ENCODE peak calls at places on chromosomes 7 and 10, in six cellular contexts. One of them, this sample, is unnamed.

GRCh38 chr7:11831727-11832495 is at the start of gene THSD7A:
- DNase-seq in HCT116: no peak
- DNase-seq in SK-N-SH: peak
- DNase-seq in GM23248: peak
- DNase-seq in GM23338: peak
- DNase-seq in MM.1S: peak
- DNase-seq in this sample: no peak

GRCh38 chr7:46754135-46754730 is 827.7 kb downstream of the TNS3 start:
- DNase-seq in HCT116: peak
- DNase-seq in SK-N-SH: no peak
- DNase-seq in GM23248: peak
- DNase-seq in GM23338: no peak
- DNase-seq in MM.1S: no peak
- DNase-seq in this sample: no peak

GRCh38 chr7:42278360-42278759 is 41.4 kb upstream of the GLI3 start:
- DNase-seq in HCT116: no peak
- DNase-seq in SK-N-SH: no peak
- DNase-seq in GM23248: no peak
- DNase-seq in GM23338: no peak
- DNase-seq in MM.1S: no peak
- DNase-seq in this sample: no peak

GRCh38 chr10:47438857-47439474 is 44.9 kb downstream of the ANXA8 start:
- DNase-seq in HCT116: peak
- DNase-seq in SK-N-SH: peak
- DNase-seq in GM23248: peak
- DNase-seq in GM23338: peak
- DNase-seq in MM.1S: no peak
- DNase-seq in this sample: peak

GRCh38 chr7:100124301-100125229 is 2.2 kb upstream of the MBLAC1 start:
- DNase-seq in HCT116: no peak
- DNase-seq in SK-N-SH: no peak
- DNase-seq in GM23248: no peak
- DNase-seq in GM23338: no peak
- DNase-seq in MM.1S: no peak
- DNase-seq in this sample: no peak

GRCh38 chr10:129332476-129332875 is 134.6 kb upstream of the MGMT start:
- DNase-seq in HCT116: peak
- DNase-seq in SK-N-SH: peak
- DNase-seq in GM23248: no peak
- DNase-seq in GM23338: peak
- DNase-seq in MM.1S: no peak
- DNase-seq in this sample: peak

GRCh38 chr10:69642747-69643146 is 12.7 kb downstream of the FAM241B start:
- DNase-seq in HCT116: no peak
- DNase-seq in SK-N-SH: no peak
- DNase-seq in GM23248: no peak
- DNase-seq in GM23338: no peak
- DNase-seq in MM.1S: no peak
- DNase-seq in this sample: no peak

GRCh38 chr10:71761541-71762113 is 11.7 kb downstream of the VSIR start:
- DNase-seq in HCT116: no peak
- DNase-seq in SK-N-SH: no peak
- DNase-seq in GM23248: no peak
- DNase-seq in GM23338: peak
- DNase-seq in MM.1S: no peak
- DNase-seq in this sample: no peak

DNA sequence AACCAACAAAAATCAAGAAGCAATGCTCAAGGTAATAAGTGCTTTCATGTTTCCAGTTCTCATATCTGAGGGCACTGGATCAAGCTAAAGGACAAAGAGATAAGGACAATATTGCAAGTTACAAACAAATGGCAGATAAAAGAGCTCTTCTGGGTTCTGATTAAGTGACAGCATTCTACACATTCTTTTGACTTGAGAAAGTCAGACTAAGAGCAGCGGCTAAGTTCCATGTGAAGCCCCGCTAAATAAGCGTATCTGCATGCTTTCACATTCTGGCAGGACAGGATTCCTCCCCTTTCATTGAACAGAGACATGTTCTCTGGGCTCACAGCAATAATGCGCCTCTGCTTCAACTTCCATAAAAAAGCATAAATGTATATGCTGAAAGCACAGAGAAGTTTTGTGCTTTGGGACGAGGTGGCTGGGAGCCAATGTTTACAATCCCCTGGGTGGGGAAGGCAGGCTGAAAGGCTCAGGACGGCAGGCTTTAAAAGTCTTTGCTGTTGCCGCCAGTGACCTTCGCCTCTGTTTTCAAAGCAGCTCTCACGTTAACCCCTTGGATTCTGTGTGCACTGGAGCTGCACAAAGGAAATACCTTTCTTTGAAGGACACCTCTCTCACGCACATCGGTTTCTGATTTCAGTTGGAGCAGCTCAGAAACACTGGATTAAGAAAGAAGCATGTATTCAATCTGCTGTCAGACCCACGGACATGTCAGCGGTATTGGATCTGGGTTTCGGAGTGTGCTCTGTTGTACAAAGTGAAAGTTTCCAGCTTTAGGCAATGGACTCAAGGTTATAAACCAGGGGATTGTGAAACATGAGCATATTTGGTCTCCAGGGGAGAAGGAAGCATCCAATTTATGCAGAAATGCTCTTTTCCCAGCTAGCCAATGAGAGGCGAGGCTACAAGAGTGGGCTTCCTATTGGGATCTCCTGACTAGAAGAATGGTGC is 105.4 kb upstream of the FAM133B start:
- DNase-seq in HCT116: peak
- DNase-seq in SK-N-SH: no peak
- DNase-seq in GM23248: peak
- DNase-seq in GM23338: peak
- DNase-seq in MM.1S: no peak
- DNase-seq in this sample: no peak
- H3K4me3 ChIP-seq in HCT116: peak
- H3K4me3 ChIP-seq in SK-N-SH: peak
- H3K4me3 ChIP-seq in GM23248: peak
- H3K4me3 ChIP-seq in GM23338: peak
- H3K4me3 ChIP-seq in MM.1S: no peak
- H3K4me3 ChIP-seq in this sample: no peak

GRCh38 chr7:155993420-155994252 is 181.4 kb upstream of the SHH start:
- DNase-seq in HCT116: no peak
- DNase-seq in SK-N-SH: no peak
- DNase-seq in GM23248: no peak
- DNase-seq in GM23338: no peak
- DNase-seq in MM.1S: no peak
- DNase-seq in this sample: no peak
- H2AFZ ChIP-seq in HCT116: no peak
- H2AFZ ChIP-seq in SK-N-SH: no peak
- H2AFZ ChIP-seq in GM23248: no peak
- H2AFZ ChIP-seq in GM23338: no peak
- H2AFZ ChIP-seq in MM.1S: no peak
- H2AFZ ChIP-seq in this sample: no peak

GRCh38 chr10:96072673-96073072 is 29.3 kb downstream of the CCNJ start:
- DNase-seq in HCT116: peak
- DNase-seq in SK-N-SH: no peak
- DNase-seq in GM23248: no peak
- DNase-seq in GM23338: no peak
- DNase-seq in MM.1S: no peak
- DNase-seq in this sample: no peak
- TF ChIP-seq EZH2phosphoT487 in HCT116: no peak
- TF ChIP-seq EZH2phosphoT487 in SK-N-SH: no peak
- TF ChIP-seq EZH2phosphoT487 in GM23248: no peak
- TF ChIP-seq EZH2phosphoT487 in GM23338: no peak
- TF ChIP-seq EZH2phosphoT487 in MM.1S: no peak
- TF ChIP-seq EZH2phosphoT487 in this sample: no peak

GRCh38 chr7:17460001-17460400 is 161.5 kb downstream of the AHR start:
- DNase-seq in HCT116: no peak
- DNase-seq in SK-N-SH: no peak
- DNase-seq in GM23248: no peak
- DNase-seq in GM23338: no peak
- DNase-seq in MM.1S: no peak
- DNase-seq in this sample: no peak
- H3K4me3 ChIP-seq in HCT116: no peak
- H3K4me3 ChIP-seq in SK-N-SH: no peak
- H3K4me3 ChIP-seq in GM23248: no peak
- H3K4me3 ChIP-seq in GM23338: no peak
- H3K4me3 ChIP-seq in MM.1S: no peak
- H3K4me3 ChIP-seq in this sample: no peak

GRCh38 chr10:54909165-54909564 is 108.1 kb upstream of the PCDH15 start:
- DNase-seq in HCT116: no peak
- DNase-seq in SK-N-SH: no peak
- DNase-seq in GM23248: no peak
- DNase-seq in GM23338: no peak
- DNase-seq in MM.1S: no peak
- DNase-seq in this sample: no peak
- H2AFZ ChIP-seq in HCT116: no peak
- H2AFZ ChIP-seq in SK-N-SH: no peak
- H2AFZ ChIP-seq in GM23248: no peak
- H2AFZ ChIP-seq in GM23338: no peak
- H2AFZ ChIP-seq in MM.1S: no peak
- H2AFZ ChIP-seq in this sample: no peak

GRCh38 chr7:158828343-158829020 is 827 bp downstream of the ESYT2 start:
- DNase-seq in HCT116: no peak
- DNase-seq in SK-N-SH: peak
- DNase-seq in GM23248: peak
- DNase-seq in GM23338: peak
- DNase-seq in MM.1S: no peak
- DNase-seq in this sample: peak
- TF ChIP-seq EZH2phosphoT487 in HCT116: no peak
- TF ChIP-seq EZH2phosphoT487 in SK-N-SH: no peak
- TF ChIP-seq EZH2phosphoT487 in GM23248: no peak
- TF ChIP-seq EZH2phosphoT487 in GM23338: no peak
- TF ChIP-seq EZH2phosphoT487 in MM.1S: no peak
- TF ChIP-seq EZH2phosphoT487 in this sample: no peak

DNA sequence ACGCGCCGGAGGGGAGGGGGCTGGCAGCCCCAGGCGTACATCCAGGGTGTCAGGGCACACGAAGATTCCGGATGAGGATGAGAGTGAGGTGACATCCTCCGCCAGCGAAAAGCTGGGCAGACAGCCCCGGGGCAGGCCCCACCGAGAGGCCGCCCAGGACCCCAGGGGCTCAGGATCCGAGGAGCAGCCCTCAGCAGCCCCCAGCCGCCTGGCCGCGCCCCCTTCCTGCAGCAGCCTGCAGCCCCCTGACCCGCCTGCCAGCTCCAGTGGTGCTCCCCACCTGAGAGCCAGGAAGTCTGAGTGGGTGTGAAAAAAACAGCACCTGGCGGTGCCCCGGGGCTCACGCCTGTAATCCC is 3.2 kb downstream of the GJD4 start:
- DNase-seq in HCT116: no peak
- DNase-seq in SK-N-SH: no peak
- DNase-seq in GM23248: no peak
- DNase-seq in GM23338: peak
- DNase-seq in MM.1S: no peak
- DNase-seq in this sample: no peak
- H3K4me3 ChIP-seq in HCT116: no peak
- H3K4me3 ChIP-seq in SK-N-SH: peak
- H3K4me3 ChIP-seq in GM23248: peak
- H3K4me3 ChIP-seq in GM23338: peak
- H3K4me3 ChIP-seq in MM.1S: no peak
- H3K4me3 ChIP-seq in this sample: no peak

GRCh38 chr10:110067960-110068770 is 60.4 kb downstream of the ADD3 start:
- DNase-seq in HCT116: no peak
- DNase-seq in SK-N-SH: no peak
- DNase-seq in GM23248: peak
- DNase-seq in GM23338: peak
- DNase-seq in MM.1S: peak
- DNase-seq in this sample: peak
- H2AFZ ChIP-seq in HCT116: no peak
- H2AFZ ChIP-seq in SK-N-SH: no peak
- H2AFZ ChIP-seq in GM23248: no peak
- H2AFZ ChIP-seq in GM23338: no peak
- H2AFZ ChIP-seq in MM.1S: no peak
- H2AFZ ChIP-seq in this sample: no peak

GRCh38 chr7:156473476-156474240 is 166.9 kb upstream of the RNF32 start:
- DNase-seq in HCT116: peak
- DNase-seq in SK-N-SH: peak
- DNase-seq in GM23248: peak
- DNase-seq in GM23338: peak
- DNase-seq in MM.1S: peak
- DNase-seq in this sample: peak
- TF ChIP-seq EZH2phosphoT487 in HCT116: no peak
- TF ChIP-seq EZH2phosphoT487 in SK-N-SH: no peak
- TF ChIP-seq EZH2phosphoT487 in GM23248: no peak
- TF ChIP-seq EZH2phosphoT487 in GM23338: no peak
- TF ChIP-seq EZH2phosphoT487 in MM.1S: no peak
- TF ChIP-seq EZH2phosphoT487 in this sample: no peak